ENCODE peak calls at places on chromosomes 6 and 20, in six cellular contexts. N is GM12878, S is HepG2, J is K562, U is GM12892, Q is H1. I is an unnamed sample.

GRCh38 chr20:51804754-51805153 is 2.4 kb upstream of the SALL4 start:
- DNase-seq in N (no peak), S (no peak), J (no peak), U (no peak), Q (no peak), I (no peak)

GRCh38 chr6:118551063-118551672 is 3.1 kb downstream of the PLN start:
- DNase-seq in N (no peak), S (peak), J (peak), U (peak), Q (no peak), I (peak)

GRCh38 chr20:571754-572331 is 28.3 kb upstream of the CSNK2A1 start:
- DNase-seq in N (no peak), S (no peak), J (peak), U (no peak), Q (no peak), I (no peak)

GRCh38 chr6:84150680-84151079 is 76.8 kb downstream of the CEP162 start:
- DNase-seq in N (no peak), S (no peak), J (no peak), U (no peak), Q (no peak), I (no peak)

GRCh38 chr6:74598473-74599393 is 607.1 kb downstream of the COL12A1 start:
- DNase-seq in N (peak), S (no peak), J (no peak), U (peak), Q (no peak), I (peak)

GRCh38 chr6:156830126-156830525 is 52.9 kb downstream of the ARID1B start:
- DNase-seq in N (no peak), S (no peak), J (no peak), U (no peak), Q (no peak), I (no peak)

GRCh38 chr20:54221383-54221782 is 13.5 kb downstream of the PFDN4 start:
- DNase-seq in N (no peak), S (no peak), J (no peak), U (no peak), Q (no peak), I (no peak)

GRCh38 chr6:77030929-77031674 is 432.2 kb downstream of the HTR1B start:
- DNase-seq in N (no peak), S (no peak), J (no peak), U (no peak), Q (no peak), I (no peak)

GRCh38 chr20:51510169-51510568 is 32.4 kb downstream of the NFATC2 start:
- DNase-seq in N (no peak), S (no peak), J (no peak), U (no peak), Q (no peak), I (no peak)

GRCh38 chr20:35317416-35317815 is 25.2 kb upstream of the FAM83C start:
- DNase-seq in N (no peak), S (no peak), J (no peak), U (no peak), Q (no peak), I (no peak)

GRCh38 chr20:35316086-35316485 is 23.9 kb upstream of the FAM83C start:
- DNase-seq in N (no peak), S (no peak), J (no peak), U (no peak), Q (no peak), I (no peak)

GRCh38 chr20:35318502-35319157 is 26.4 kb upstream of the FAM83C start:
- DNase-seq in N (no peak), S (peak), J (no peak), U (no peak), Q (no peak), I (no peak)

GRCh38 chr20:35320396-35321126 is 28.3 kb upstream of the FAM83C start:
- DNase-seq in N (no peak), S (peak), J (no peak), U (no peak), Q (no peak), I (no peak)

GRCh38 chr20:35319206-35320197 is 27.3 kb upstream of the FAM83C start:
- DNase-seq in N (no peak), S (no peak), J (no peak), U (no peak), Q (no peak), I (no peak)
- TF ChIP-seq TAF1 in N (no peak), S (no peak), J (no peak), U (no peak), Q (no peak), I (no peak)

GRCh38 chr20:5091902-5092301 is 27.9 kb downstream of the PCNA start:
- DNase-seq in N (no peak), S (no peak), J (no peak), U (no peak), Q (no peak), I (no peak)

GRCh38 chr20:5088688-5089087 is 31.1 kb downstream of the PCNA start:
- DNase-seq in N (no peak), S (no peak), J (no peak), U (no peak), Q (no peak), I (no peak)

GRCh38 chr20:5092765-5093339 is 26.9 kb downstream of the PCNA start:
- DNase-seq in N (no peak), S (no peak), J (no peak), U (no peak), Q (no peak), I (no peak)

GRCh38 chr20:5085380-5085779 is 34.4 kb downstream of the PCNA start:
- DNase-seq in N (no peak), S (no peak), J (no peak), U (no peak), Q (no peak), I (no peak)

DNA sequence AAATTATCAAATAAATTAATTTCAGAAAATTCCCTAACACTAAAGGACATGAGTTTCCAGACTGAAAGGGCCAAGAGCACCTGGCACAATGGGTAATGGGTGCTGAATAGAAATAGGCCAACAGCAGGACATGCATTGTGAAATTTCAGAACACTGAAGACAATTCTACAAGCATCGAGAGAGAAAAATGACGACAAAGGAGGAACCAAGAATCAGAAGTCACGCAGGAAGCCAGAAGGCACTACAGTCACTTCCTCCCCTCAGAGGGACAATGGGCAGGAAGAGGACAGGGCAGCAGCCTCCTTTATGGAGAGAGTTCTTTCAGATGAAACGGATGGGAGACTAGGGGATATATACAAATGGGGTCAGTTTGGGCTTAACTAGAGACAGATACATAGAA is 29.6 kb downstream of the PCNA start:
- DNase-seq in N (no peak), S (no peak), J (no peak), U (no peak), Q (no peak), I (no peak)
- TF ChIP-seq POLR2AphosphoS5 in N (no peak), S (no peak), J (no peak), U (no peak), Q (no peak), I (no peak)

GRCh38 chr6:26031595-26032386 is 55.4 kb upstream of the HFE start:
- DNase-seq in N (peak), S (peak), J (peak), U (peak), Q (peak), I (no peak)
- TF ChIP-seq POLR2A in N (peak), S (peak), J (peak), U (peak), Q (peak), I (peak)

GRCh38 chr6:126385536-126385935 is 45.6 kb downstream of the CENPW start:
- DNase-seq in N (no peak), S (no peak), J (no peak), U (no peak), Q (no peak), I (no peak)
- TF ChIP-seq TAF1 in N (no peak), S (no peak), J (no peak), U (no peak), Q (no peak), I (no peak)

DNA sequence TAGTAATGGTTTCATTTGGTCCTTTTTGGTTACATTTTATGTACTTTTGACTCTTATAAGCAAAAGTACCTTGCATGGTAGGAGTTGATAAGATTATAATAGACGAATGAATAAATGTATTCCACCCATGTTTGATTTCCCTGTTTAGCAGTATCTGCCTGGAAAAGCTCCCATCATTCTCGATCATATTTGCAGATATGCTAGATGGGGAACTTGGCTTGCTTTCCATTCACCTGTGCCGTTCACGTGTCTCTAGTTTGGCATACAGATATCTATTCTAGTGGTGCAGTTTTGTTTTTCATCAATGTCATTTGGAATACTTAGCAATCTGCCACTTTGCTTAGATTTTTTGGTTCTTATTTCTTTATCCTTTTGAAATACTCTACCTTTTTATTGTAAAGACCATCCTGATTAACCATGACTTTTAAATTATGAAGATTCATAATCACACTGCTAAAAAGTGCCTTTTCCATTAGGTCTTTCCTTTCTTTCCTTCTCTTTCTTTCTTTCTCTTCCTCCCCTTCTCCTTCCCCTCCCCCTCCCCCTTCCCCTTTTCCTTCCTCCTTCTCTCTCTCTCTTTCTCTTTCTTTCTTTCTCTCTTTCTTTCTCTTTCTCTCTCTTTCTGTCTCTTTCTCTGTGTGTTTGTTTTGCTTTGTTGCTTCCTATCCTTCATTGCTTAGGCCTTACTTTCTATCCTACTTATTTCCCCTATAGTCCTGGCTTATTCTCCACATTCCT is 40.4 kb downstream of the ANKS1A start:
- DNase-seq in N (no peak), S (no peak), J (no peak), U (no peak), Q (no peak), I (no peak)
- TF ChIP-seq POLR2AphosphoS5 in N (no peak), S (no peak), J (no peak), U (no peak), Q (no peak), I (no peak)

GRCh38 chr6:132817554-132818403 is 3.4 kb downstream of the RPS12 start:
- DNase-seq in N (no peak), S (peak), J (no peak), U (no peak), Q (no peak), I (no peak)
- TF ChIP-seq POLR2A in N (peak), S (peak), J (peak), U (peak), Q (peak), I (peak)

DNA sequence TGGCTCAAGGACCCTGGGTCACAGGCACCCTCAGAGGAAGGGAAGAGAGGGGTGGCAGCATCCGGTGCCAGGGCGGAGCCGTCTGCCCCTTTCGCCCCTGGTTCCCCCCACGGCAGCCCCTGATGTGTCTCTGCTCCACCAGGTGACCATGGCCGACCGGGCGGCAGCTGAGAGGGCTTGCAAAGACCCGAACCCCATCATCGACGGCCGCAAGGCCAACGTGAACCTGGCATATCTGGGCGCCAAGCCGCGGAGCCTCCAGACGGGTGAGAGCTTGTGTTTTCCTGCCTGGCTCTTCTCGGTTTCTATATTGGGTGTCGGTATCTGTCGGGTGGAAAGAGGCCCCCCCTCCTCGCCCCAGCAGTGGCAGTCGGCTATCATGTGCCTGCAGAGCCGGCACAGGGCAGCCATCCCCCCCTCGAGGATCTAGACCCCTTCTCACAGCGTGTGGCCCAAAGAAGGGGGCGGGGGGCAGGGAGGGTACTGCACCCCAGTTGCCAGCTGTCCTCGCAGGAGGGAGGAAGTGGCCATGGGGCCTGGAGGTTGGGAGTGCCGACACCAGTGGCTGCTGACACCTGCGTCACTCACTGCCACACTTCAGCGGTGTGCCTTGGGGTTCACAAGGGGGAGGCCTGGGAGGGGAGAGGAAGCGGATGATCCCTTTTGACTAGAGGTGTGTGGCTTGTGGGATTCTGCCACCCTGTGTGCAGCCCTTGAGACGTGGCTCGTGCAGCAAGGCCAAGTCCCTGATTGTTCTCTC is 1.5 kb downstream of the RBM38 start:
- DNase-seq in N (no peak), S (no peak), J (peak), U (no peak), Q (no peak), I (no peak)
- TF ChIP-seq TAF1 in N (no peak), S (peak), J (no peak), U (no peak), Q (no peak), I (no peak)

I was measured in GM12891.